ENCODE peak calls at places on chromosomes 5 and 9, in four cellular contexts. G is mucosa of descending colon, P is kidney, Z is H1. T is an unnamed sample. For H3K36me3, the result is how much of the 10 kb centered on the place peaks cover.

GRCh38 chr5:61256474-61256873 is 75.6 kb upstream of the ZSWIM6 start:
- DNase-seq in G (peak), P (peak), Z (no peak), T (peak)

GRCh38 chr5:179347581-179347980 is 2.3 kb upstream of the ADAMTS2 start:
- DNase-seq in G (no peak), P (peak), Z (no peak), T (no peak)

GRCh38 chr5:58184910-58185309 is 275.0 kb downstream of the PLK2 start:
- DNase-seq in G (no peak), P (no peak), Z (no peak), T (no peak)

GRCh38 chr5:171426266-171426665 is 6.8 kb downstream of the FGF18 start:
- DNase-seq in G (no peak), P (peak), Z (no peak), T (no peak)

GRCh38 chr9:38226491-38226951 is 157.5 kb upstream of the SHB start:
- DNase-seq in G (no peak), P (no peak), Z (no peak), T (no peak)

GRCh38 chr9:93253633-93254032 is 69.7 kb downstream of the WNK2 start:
- DNase-seq in G (no peak), P (no peak), Z (no peak), T (no peak)

GRCh38 chr5:31232273-31232888 is 38.9 kb downstream of the CDH6 start:
- DNase-seq in G (peak), P (no peak), Z (peak), T (no peak)

GRCh38 chr9:136576269-136576626 is 30.4 kb upstream of the NOTCH1 start:
- DNase-seq in G (no peak), P (peak), Z (no peak), T (no peak)

GRCh38 chr5:139164020-139164419 is 34.1 kb downstream of the SIL1 start:
- DNase-seq in G (no peak), P (no peak), Z (no peak), T (no peak)

GRCh38 chr5:179309383-179309670 is 35.9 kb downstream of the ADAMTS2 start:
- DNase-seq in G (no peak), P (no peak), Z (no peak), T (no peak)

GRCh38 chr5:131634666-131634995 is 398 bp downstream of the RAPGEF6 start:
- DNase-seq in G (no peak), P (no peak), Z (peak), T (peak)

GRCh38 chr5:76591366-76591765 is 31.8 kb downstream of the F2RL2 start:
- DNase-seq in G (no peak), P (no peak), Z (no peak), T (no peak)

GRCh38 chr5:95734916-95735315 is 3.8 kb downstream of the RHOBTB3 start:
- DNase-seq in G (no peak), P (no peak), Z (no peak), T (no peak)

DNA sequence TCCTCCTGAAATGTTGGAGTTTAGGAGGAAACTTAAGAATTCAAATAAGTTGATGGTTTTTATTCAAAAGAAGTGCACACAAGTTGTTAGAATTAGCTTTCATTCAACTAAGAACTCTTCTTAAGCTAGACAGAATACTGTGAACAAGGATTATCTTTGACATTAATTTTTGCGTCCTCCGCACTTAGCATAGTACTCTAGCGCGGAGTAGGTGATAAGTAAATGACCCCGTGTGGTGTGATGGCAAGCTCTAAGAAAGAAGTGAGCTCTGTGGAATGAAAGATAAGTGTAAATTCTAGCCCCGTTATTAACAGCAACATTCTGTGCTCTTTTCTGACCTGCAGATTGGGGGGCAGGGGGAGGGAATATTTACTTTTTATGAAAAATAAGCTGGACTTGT is 1.0 kb downstream of the BRIX1 start:
- DNase-seq in G (no peak), P (no peak), Z (no peak), T (no peak)
- H3K36me3 ChIP-seq in G (under half), P (under half), Z (under half), T (under half)

GRCh38 chr5:146620031-146620662 is 104.2 kb upstream of the GPR151 start:
- DNase-seq in G (no peak), P (no peak), Z (no peak), T (no peak)
- H3K36me3 ChIP-seq in G (under half), P (under half), Z (under half), T (under half)

GRCh38 chr9:137757613-137758029 is 120.0 kb upstream of the CACNA1B start:
- DNase-seq in G (no peak), P (peak), Z (no peak), T (peak)

GRCh38 chr9:137760426-137760825 is 117.2 kb upstream of the CACNA1B start:
- DNase-seq in G (no peak), P (peak), Z (no peak), T (no peak)

GRCh38 chr9:137758067-137758466 is 119.5 kb upstream of the CACNA1B start:
- DNase-seq in G (no peak), P (peak), Z (no peak), T (no peak)

GRCh38 chr9:137759649-137760321 is 117.8 kb upstream of the CACNA1B start:
- DNase-seq in G (no peak), P (peak), Z (no peak), T (no peak)

DNA sequence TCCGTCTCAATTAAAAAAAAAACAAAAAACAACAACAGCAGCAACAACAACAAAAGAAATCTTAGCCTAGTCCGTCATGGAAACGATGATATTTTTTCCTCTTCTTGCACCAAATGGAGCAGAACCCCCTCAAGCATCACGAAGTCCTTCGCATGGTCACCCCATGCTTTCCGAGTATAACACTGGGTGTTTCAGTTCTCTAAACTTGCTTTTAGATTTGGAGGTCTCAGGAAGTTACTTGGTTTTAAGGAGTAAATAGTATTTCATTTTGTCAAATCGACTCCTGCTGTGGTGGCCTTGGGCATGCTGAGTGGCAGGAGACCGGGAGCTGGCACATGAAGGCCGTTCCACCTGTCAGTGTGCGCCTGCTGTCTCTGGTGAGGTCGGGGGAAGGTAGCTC is 118.5 kb upstream of the CACNA1B start:
- DNase-seq in G (no peak), P (peak), Z (no peak), T (no peak)
- H3K36me3 ChIP-seq in G (under half), P (under half), Z (under half), T (under half)

DNA sequence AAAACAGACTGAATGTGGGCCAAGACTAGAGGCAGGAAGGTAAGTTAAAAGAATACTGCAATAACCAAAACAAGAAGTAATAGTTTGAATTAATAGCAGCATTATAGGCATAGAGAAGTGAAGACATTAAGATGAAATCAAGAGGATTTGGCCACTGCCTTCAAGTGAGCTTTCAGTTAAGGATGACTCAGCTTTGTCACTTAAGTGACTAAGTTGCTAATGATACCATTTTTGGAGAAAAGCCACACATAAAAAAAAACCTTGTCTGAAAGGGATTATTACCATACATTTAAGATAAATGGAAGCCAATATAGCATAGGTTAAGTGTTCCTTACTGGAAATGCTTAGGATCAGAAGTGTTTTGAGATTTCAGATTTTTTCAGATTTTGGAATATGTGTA is 57.0 kb downstream of the ECPAS start:
- DNase-seq in G (no peak), P (no peak), Z (no peak), T (no peak)
- H3K36me3 ChIP-seq in G (under half), P (under half), Z (under half), T (half or more)

GRCh38 chr9:120534266-120534665 is 45.7 kb downstream of the CDK5RAP2 start:
- DNase-seq in G (no peak), P (no peak), Z (no peak), T (no peak)

GRCh38 chr9:120532475-120532874 is 47.5 kb downstream of the CDK5RAP2 start:
- DNase-seq in G (peak), P (no peak), Z (no peak), T (peak)

GRCh38 chr9:120531683-120532300 is 48.2 kb downstream of the CDK5RAP2 start:
- DNase-seq in G (peak), P (no peak), Z (no peak), T (peak)

GRCh38 chr9:120536094-120536493 is 43.9 kb downstream of the CDK5RAP2 start:
- DNase-seq in G (no peak), P (no peak), Z (no peak), T (no peak)

GRCh38 chr9:120532891-120533290 is 47.1 kb downstream of the CDK5RAP2 start:
- DNase-seq in G (no peak), P (no peak), Z (no peak), T (no peak)
- H3K36me3 ChIP-seq in G (under half), P (under half), Z (under half), T (under half)

GRCh38 chr9:35723908-35724307 is 8.1 kb downstream of the TLN1 start:
- DNase-seq in G (no peak), P (no peak), Z (no peak), T (no peak)
- H3K36me3 ChIP-seq in G (under half), P (half or more), Z (half or more), T (under half)

GRCh38 chr5:133980652-133981051 is 12.2 kb upstream of the C5orf15 start:
- DNase-seq in G (no peak), P (no peak), Z (no peak), T (no peak)

GRCh38 chr5:133977858-133978257 is 9.4 kb upstream of the C5orf15 start:
- DNase-seq in G (no peak), P (no peak), Z (no peak), T (no peak)

GRCh38 chr5:133978943-133979342 is 10.5 kb upstream of the C5orf15 start:
- DNase-seq in G (no peak), P (no peak), Z (no peak), T (no peak)

GRCh38 chr5:133983674-133984073 is 15.2 kb upstream of the C5orf15 start:
- DNase-seq in G (no peak), P (no peak), Z (no peak), T (no peak)

GRCh38 chr5:133981714-133982113 is 13.3 kb upstream of the C5orf15 start:
- DNase-seq in G (no peak), P (no peak), Z (no peak), T (no peak)
- H3K36me3 ChIP-seq in G (under half), P (under half), Z (under half), T (under half)

GRCh38 chr5:664994-665360 is 28.2 kb downstream of the TPPP start:
- DNase-seq in G (no peak), P (no peak), Z (no peak), T (no peak)
- H3K36me3 ChIP-seq in G (under half), P (under half), Z (under half), T (under half)

T was measured in transverse colon.